ENCODE peak calls at places on chromosomes 2 and 18, in six cellular contexts. L, R, A, Q, I and V are unnamed samples.

GRCh38 chr2:116211719-116212118 is 1602.8 kb upstream of the DDX18 start:
- DNase-seq in L (no peak), R (no peak), A (no peak), Q (no peak), I (no peak), V (no peak)

GRCh38 chr2:24739355-24740025 is 53.7 kb downstream of the PTRHD1 start:
- DNase-seq in L (no peak), R (no peak), A (no peak), Q (no peak), I (no peak), V (no peak)

GRCh38 chr2:7193457-7193856 is 276.2 kb downstream of the RNF144A start:
- DNase-seq in L (no peak), R (no peak), A (no peak), Q (no peak), I (no peak), V (no peak)

GRCh38 chr2:30421551-30422436 is 25.3 kb upstream of the LCLAT1 start:
- DNase-seq in L (no peak), R (peak; percentile 79), A (no peak), Q (no peak), I (no peak), V (no peak)

GRCh38 chr2:168089200-168089599 is 158.2 kb downstream of the STK39 start:
- DNase-seq in L (no peak), R (no peak), A (no peak), Q (peak; percentile 7), I (no peak), V (no peak)

GRCh38 chr2:241364781-241365180 is 8.7 kb downstream of the FARP2 start:
- DNase-seq in L (no peak), R (no peak), A (no peak), Q (no peak), I (peak; percentile 58), V (no peak)

GRCh38 chr2:11988691-11989465 is 242.4 kb downstream of the LPIN1 start:
- DNase-seq in L (peak; percentile 18), R (no peak), A (no peak), Q (no peak), I (no peak), V (no peak)

GRCh38 chr2:237922641-237923361 is 44.0 kb upstream of the UBE2F start:
- DNase-seq in L (no peak), R (no peak), A (peak; percentile 72), Q (no peak), I (peak; percentile 37), V (no peak)

GRCh38 chr2:62277688-62278087 is 81.8 kb downstream of the B3GNT2 start:
- DNase-seq in L (no peak), R (no peak), A (no peak), Q (no peak), I (no peak), V (peak; percentile 40)

GRCh38 chr18:3526421-3527354 is 76.7 kb downstream of the TGIF1 start:
- DNase-seq in L (no peak), R (peak; percentile 67), A (no peak), Q (peak; percentile 53), I (no peak), V (peak; percentile 56)

DNA sequence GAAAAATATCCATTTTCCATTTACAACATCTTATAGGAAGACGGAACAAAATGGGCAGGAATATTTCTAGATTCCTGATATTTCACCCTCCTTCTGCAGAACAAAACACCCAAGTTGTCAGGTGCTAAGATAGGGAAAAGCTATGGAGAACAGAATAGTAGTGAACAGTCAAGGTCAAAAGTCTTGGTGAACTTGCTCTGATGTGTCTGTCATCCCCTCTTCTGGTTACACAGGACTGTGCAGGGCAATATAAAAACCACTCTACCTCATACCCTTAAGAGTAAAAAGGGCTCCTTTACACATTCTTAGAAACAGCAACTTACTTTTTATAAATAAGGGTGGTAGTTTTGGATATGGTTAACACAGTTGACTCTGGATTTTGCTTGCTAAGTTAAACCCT is 4.4 kb downstream of the MYL1 start:
- DNase-seq in L (no peak), R (no peak), A (no peak), Q (no peak), I (no peak), V (no peak)
- TF ChIP-seq CTCF in L (no peak), R (no peak), A (no peak), Q (no peak), I (no peak), V (no peak)

GRCh38 chr2:206011018-206011614 is 74.9 kb downstream of the INO80D start:
- DNase-seq in L (no peak), R (no peak), A (no peak), Q (no peak), I (no peak), V (no peak)
- H3K4me3 ChIP-seq in L (no peak overlapping the region), R (no peak overlapping the region), A (no peak overlapping the region), Q (no peak overlapping the region), I (no peak overlapping the region), V (no peak overlapping the region)

GRCh38 chr2:203112342-203112741 is 97.7 kb downstream of the NBEAL1 start:
- DNase-seq in L (no peak), R (no peak), A (no peak), Q (no peak), I (no peak), V (no peak)
- TF ChIP-seq CTCF in L (no peak), R (no peak), A (no peak), Q (no peak), I (no peak), V (no peak)

GRCh38 chr2:148023861-148024260 is 3.0 kb downstream of the MBD5 start:
- DNase-seq in L (no peak), R (no peak), A (no peak), Q (peak; percentile 56), I (no peak), V (no peak)

GRCh38 chr2:148021059-148021985 is at the start of gene MBD5:
- DNase-seq in L (peak; percentile 24), R (peak; percentile 70), A (peak; percentile 72), Q (peak; percentile 83), I (no peak), V (peak; percentile 27)

GRCh38 chr2:148022351-148022750 is 1.5 kb downstream of the MBD5 start:
- DNase-seq in L (no peak), R (no peak), A (no peak), Q (no peak), I (no peak), V (no peak)

GRCh38 chr2:148020358-148021058 is at the start of gene ORC4:
- DNase-seq in L (peak; percentile 99), R (peak; percentile 100), A (peak; percentile 100), Q (peak; percentile 99), I (peak; percentile 99), V (peak; percentile 99)

GRCh38 chr2:148022882-148023281 is 2.0 kb downstream of the MBD5 start:
- DNase-seq in L (no peak), R (no peak), A (no peak), Q (no peak), I (no peak), V (no peak)
- H3K4me3 ChIP-seq in L (no peak overlapping the region), R (peak overlapping the region; percentile 67), A (peak overlapping the region; percentile 84), Q (peak overlapping the region; percentile 92), I (peak overlapping the region; percentile 83), V (no peak overlapping the region)